ENCODE peak calls at places on chromosomes 3 and 15, in six cellular contexts. S, I, R, N, V and C are unnamed samples.

GRCh38 chr15:81007428-81008064 is 6.8 kb downstream of the TLNRD1 start:
- DNase-seq in V (no peak), I (no peak), N (no peak), S (no peak), R (no peak), C (no peak)

GRCh38 chr3:187211532-187212274 is 14.4 kb downstream of the RTP1 start:
- DNase-seq in V (no peak), I (peak), R (no peak), S (peak), N (no peak), C (peak)

GRCh38 chr15:31155136-31155535 is 53.6 kb upstream of the TRPM1 start:
- DNase-seq in V (no peak), I (no peak), N (no peak), S (no peak), R (no peak), C (no peak)

GRCh38 chr3:105798381-105798934 is 70.4 kb downstream of the CBLB start:
- DNase-seq in R (no peak), S (peak), I (no peak), N (no peak), V (peak), C (no peak)

GRCh38 chr3:66991478-66991877 is 6.6 kb upstream of the KBTBD8 start:
- DNase-seq in N (peak), V (no peak), R (no peak), I (peak), S (peak), C (no peak)

GRCh38 chr3:130971208-130971607 is 55.4 kb downstream of the ASTE1 start:
- DNase-seq in I (peak), R (no peak), N (no peak), V (no peak), S (peak), C (no peak)

GRCh38 chr3:137171834-137172603 is 214.2 kb downstream of the IL20RB start:
- DNase-seq in S (no peak), N (no peak), V (no peak), I (peak), R (no peak), C (no peak)

GRCh38 chr3:174016186-174016585 is 618.6 kb downstream of the NLGN1 start:
- DNase-seq in V (no peak), N (peak), S (peak), I (peak), R (no peak), C (peak)

GRCh38 chr3:85567074-85567676 is 608.4 kb downstream of the CADM2 start:
- DNase-seq in R (no peak), V (peak), S (peak), N (peak), I (peak), C (peak)

GRCh38 chr3:132637590-132637989 is 22.0 kb downstream of the ACAD11 start:
- DNase-seq in V (no peak), I (peak), N (peak), S (peak), R (no peak), C (no peak)

GRCh38 chr3:175153595-175153994 is 294.5 kb downstream of the NAALADL2 start:
- DNase-seq in N (no peak), V (no peak), I (no peak), S (no peak), R (no peak), C (no peak)

GRCh38 chr3:52171577-52172261 is 17.5 kb upstream of the POC1A start:
- DNase-seq in I (peak), N (no peak), R (peak), V (no peak), S (peak), C (peak)

GRCh38 chr15:81274932-81275341 is 49.0 kb downstream of the STARD5 start:
- DNase-seq in N (peak), R (peak), V (peak), I (peak), S (peak), C (peak)

GRCh38 chr15:88701561-88702095 is 62.8 kb downstream of the ISG20 start:
- DNase-seq in R (peak), V (peak), I (no peak), N (no peak), S (no peak), C (no peak)

GRCh38 chr15:48703544-48703943 is 58.0 kb upstream of the FBN1 start:
- DNase-seq in N (no peak), V (no peak), S (peak), R (no peak), I (no peak), C (no peak)
- TF ChIP-seq EZH2 in N (no peak), V (no peak), S (no peak), R (no peak), I (no peak), C (no peak)

GRCh38 chr3:115947325-115947724 is 324.0 kb downstream of the GAP43 start:
- DNase-seq in S (no peak), R (no peak), V (no peak), N (no peak), I (no peak), C (no peak)
- TF ChIP-seq EZH2 in S (no peak), R (no peak), V (no peak), N (no peak), I (no peak), C (no peak)

GRCh38 chr15:64151727-64152506 is at the start of gene SNX22:
- DNase-seq in S (no peak), V (peak), I (no peak), R (no peak), N (peak), C (no peak)
- TF ChIP-seq EZH2 in S (peak), V (peak), I (no peak), R (no peak), N (no peak), C (no peak)

DNA sequence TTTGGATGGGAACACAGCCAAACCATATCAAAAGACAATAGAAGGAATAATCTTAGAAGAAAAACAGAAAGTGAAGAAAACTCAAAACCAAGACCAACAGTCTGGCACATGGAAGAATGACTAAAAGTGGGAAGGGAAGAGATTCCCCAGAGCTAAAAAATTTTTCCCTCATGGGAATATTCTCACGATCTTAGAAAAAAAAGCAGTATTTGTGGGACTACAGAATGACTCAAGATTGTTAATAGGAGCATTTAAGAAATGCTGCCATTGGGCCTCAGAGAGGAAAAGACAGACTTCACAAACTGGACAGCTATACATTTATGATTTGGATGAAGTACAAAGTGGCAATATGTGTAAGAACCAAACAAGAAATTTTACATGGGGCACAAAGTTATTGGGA is 18.3 kb downstream of the OSTN start:
- DNase-seq in S (peak), V (no peak), N (no peak), I (no peak), R (no peak), C (no peak)
- TF ChIP-seq EZH2 in S (no peak), V (no peak), N (no peak), I (no peak), R (no peak), C (no peak)

GRCh38 chr15:52786436-52787122 is 3.6 kb downstream of the ONECUT1 start:
- DNase-seq in N (no peak), R (no peak), V (peak), S (no peak), I (no peak), C (no peak)
- TF ChIP-seq EZH2 in N (no peak), R (no peak), V (peak), S (no peak), I (no peak), C (no peak)

GRCh38 chr15:59999558-60000112 is 4.5 kb upstream of the FOXB1 start:
- DNase-seq in I (no peak), V (peak), R (no peak), N (no peak), S (no peak), C (no peak)

GRCh38 chr15:60002528-60003218 is 1.4 kb upstream of the FOXB1 start:
- DNase-seq in S (no peak), V (no peak), N (no peak), I (no peak), R (no peak), C (no peak)

GRCh38 chr15:60000113-60000823 is 3.8 kb upstream of the FOXB1 start:
- DNase-seq in V (peak), R (no peak), N (no peak), I (no peak), S (no peak), C (no peak)

GRCh38 chr15:60001642-60002527 is 2.2 kb upstream of the FOXB1 start:
- DNase-seq in N (no peak), I (no peak), V (peak), S (no peak), R (no peak), C (no peak)

GRCh38 chr15:60000824-60001641 is 3.1 kb upstream of the FOXB1 start:
- DNase-seq in V (peak), R (no peak), S (no peak), N (no peak), I (no peak), C (no peak)
- TF ChIP-seq EZH2 in V (no peak), R (no peak), S (no peak), N (peak), I (no peak), C (no peak)